ENCODE peak calls at places on chromosomes 12 and 14, in five cellular contexts. One of them, this sample, is unnamed. For H3K4me1 and H3K27me3, the result is how much of the 10 kb centered on the place peaks cover.

GRCh38 chr12:55830601-55831406 is 1.4 kb upstream of the DNAJC14 start:
- DNase-seq in tibial nerve: peak
- DNase-seq in PC-9: peak
- DNase-seq in cardiac muscle cell: peak
- DNase-seq in lower lobe of right lung: peak
- DNase-seq in this sample: peak

GRCh38 chr12:99436584-99436983 is 211.0 kb upstream of the GARIN6 start:
- DNase-seq in tibial nerve: no peak
- DNase-seq in PC-9: no peak
- DNase-seq in cardiac muscle cell: no peak
- DNase-seq in lower lobe of right lung: no peak
- DNase-seq in this sample: no peak

GRCh38 chr12:4615667-4616066 is 33.2 kb downstream of the AKAP3 start:
- DNase-seq in tibial nerve: no peak
- DNase-seq in PC-9: no peak
- DNase-seq in cardiac muscle cell: no peak
- DNase-seq in lower lobe of right lung: no peak
- DNase-seq in this sample: no peak

GRCh38 chr14:86954623-86955022 is 1038.4 kb downstream of the GALC start:
- DNase-seq in tibial nerve: no peak
- DNase-seq in PC-9: no peak
- DNase-seq in cardiac muscle cell: no peak
- DNase-seq in lower lobe of right lung: no peak
- DNase-seq in this sample: no peak

GRCh38 chr12:53499261-53500118 is at the start of gene MAP3K12:
- DNase-seq in tibial nerve: peak
- DNase-seq in PC-9: peak
- DNase-seq in cardiac muscle cell: peak
- DNase-seq in lower lobe of right lung: peak
- DNase-seq in this sample: no peak

GRCh38 chr14:56487090-56487667 is 92.4 kb upstream of the TMEM260 start:
- DNase-seq in tibial nerve: no peak
- DNase-seq in PC-9: no peak
- DNase-seq in cardiac muscle cell: no peak
- DNase-seq in lower lobe of right lung: no peak
- DNase-seq in this sample: no peak

GRCh38 chr12:1692895-1693294 is 2.0 kb downstream of the ADIPOR2 start:
- DNase-seq in tibial nerve: no peak
- DNase-seq in PC-9: no peak
- DNase-seq in cardiac muscle cell: no peak
- DNase-seq in lower lobe of right lung: no peak
- DNase-seq in this sample: no peak

GRCh38 chr12:98532687-98533304 is 17.4 kb downstream of the TMPO start:
- DNase-seq in tibial nerve: no peak
- DNase-seq in PC-9: no peak
- DNase-seq in cardiac muscle cell: peak
- DNase-seq in lower lobe of right lung: no peak
- DNase-seq in this sample: no peak

GRCh38 chr14:102471921-102472814 is 37.4 kb downstream of the ANKRD9 start:
- DNase-seq in tibial nerve: no peak
- DNase-seq in PC-9: no peak
- DNase-seq in cardiac muscle cell: no peak
- DNase-seq in lower lobe of right lung: no peak
- DNase-seq in this sample: no peak

GRCh38 chr14:23861666-23862065 is 91.9 kb upstream of the DHRS4 start:
- DNase-seq in tibial nerve: no peak
- DNase-seq in PC-9: peak
- DNase-seq in cardiac muscle cell: peak
- DNase-seq in lower lobe of right lung: no peak
- DNase-seq in this sample: no peak

GRCh38 chr12:103840399-103840880 is 594 bp downstream of the NT5DC3 start:
- DNase-seq in tibial nerve: no peak
- DNase-seq in PC-9: no peak
- DNase-seq in cardiac muscle cell: no peak
- DNase-seq in lower lobe of right lung: peak
- DNase-seq in this sample: no peak

GRCh38 chr14:92421756-92422155 is 91.8 kb upstream of the RIN3 start:
- DNase-seq in tibial nerve: no peak
- DNase-seq in PC-9: no peak
- DNase-seq in cardiac muscle cell: no peak
- DNase-seq in lower lobe of right lung: no peak
- DNase-seq in this sample: no peak

GRCh38 chr12:97758586-97758985 is 296.0 kb downstream of the RMST start:
- DNase-seq in tibial nerve: no peak
- DNase-seq in PC-9: no peak
- DNase-seq in cardiac muscle cell: no peak
- DNase-seq in lower lobe of right lung: no peak
- DNase-seq in this sample: no peak

GRCh38 chr12:104699489-104700194 is 242.9 kb downstream of the CHST11 start:
- DNase-seq in tibial nerve: no peak
- DNase-seq in PC-9: no peak
- DNase-seq in cardiac muscle cell: no peak
- DNase-seq in lower lobe of right lung: no peak
- DNase-seq in this sample: no peak

GRCh38 chr14:75069811-75070145 is 337 bp downstream of the ZC2HC1C start:
- DNase-seq in tibial nerve: no peak
- DNase-seq in PC-9: no peak
- DNase-seq in cardiac muscle cell: peak
- DNase-seq in lower lobe of right lung: no peak
- DNase-seq in this sample: no peak

GRCh38 chr14:20632448-20632830 is 9.1 kb downstream of the OR6S1 start:
- DNase-seq in tibial nerve: no peak
- DNase-seq in PC-9: no peak
- DNase-seq in cardiac muscle cell: no peak
- DNase-seq in lower lobe of right lung: no peak
- DNase-seq in this sample: no peak

GRCh38 chr12:128617304-128617833 is 206.4 kb downstream of the SLC15A4 start:
- DNase-seq in tibial nerve: no peak
- DNase-seq in PC-9: no peak
- DNase-seq in cardiac muscle cell: no peak
- DNase-seq in lower lobe of right lung: no peak
- DNase-seq in this sample: no peak

GRCh38 chr12:60014441-60014840 is 418.6 kb downstream of the SLC16A7 start:
- DNase-seq in tibial nerve: no peak
- DNase-seq in PC-9: no peak
- DNase-seq in cardiac muscle cell: no peak
- DNase-seq in lower lobe of right lung: no peak
- DNase-seq in this sample: peak

GRCh38 chr14:51069065-51069464 is 25.8 kb downstream of the TRIM9 start:
- DNase-seq in tibial nerve: no peak
- DNase-seq in PC-9: no peak
- DNase-seq in cardiac muscle cell: no peak
- DNase-seq in lower lobe of right lung: no peak
- DNase-seq in this sample: no peak

GRCh38 chr12:123037791-123038190 is 57.3 kb downstream of the ARL6IP4 start:
- DNase-seq in tibial nerve: no peak
- DNase-seq in PC-9: no peak
- DNase-seq in cardiac muscle cell: no peak
- DNase-seq in lower lobe of right lung: no peak
- DNase-seq in this sample: no peak

GRCh38 chr14:70887207-70888150 is 19.8 kb upstream of the PCNX1 start:
- DNase-seq in tibial nerve: no peak
- DNase-seq in PC-9: no peak
- DNase-seq in cardiac muscle cell: no peak
- DNase-seq in lower lobe of right lung: no peak
- DNase-seq in this sample: no peak

GRCh38 chr14:77872971-77873370 is 73.1 kb downstream of the ADCK1 start:
- DNase-seq in tibial nerve: no peak
- DNase-seq in PC-9: no peak
- DNase-seq in cardiac muscle cell: no peak
- DNase-seq in lower lobe of right lung: no peak
- DNase-seq in this sample: no peak

GRCh38 chr12:65313704-65314317 is 35.3 kb downstream of the MSRB3 start:
- DNase-seq in tibial nerve: no peak
- DNase-seq in PC-9: no peak
- DNase-seq in cardiac muscle cell: no peak
- DNase-seq in lower lobe of right lung: no peak
- DNase-seq in this sample: no peak

GRCh38 chr12:85866929-85867776 is 6.9 kb upstream of the NTS start:
- DNase-seq in tibial nerve: no peak
- DNase-seq in PC-9: peak
- DNase-seq in cardiac muscle cell: peak
- DNase-seq in lower lobe of right lung: no peak
- DNase-seq in this sample: peak

GRCh38 chr14:56482306-56482705 is 97.3 kb upstream of the TMEM260 start:
- DNase-seq in tibial nerve: no peak
- DNase-seq in PC-9: peak
- DNase-seq in cardiac muscle cell: peak
- DNase-seq in lower lobe of right lung: no peak
- DNase-seq in this sample: peak

GRCh38 chr12:93699271-93700141 is 22.3 kb downstream of the CRADD start:
- DNase-seq in tibial nerve: no peak
- DNase-seq in PC-9: no peak
- DNase-seq in cardiac muscle cell: no peak
- DNase-seq in lower lobe of right lung: no peak
- DNase-seq in this sample: no peak

DNA sequence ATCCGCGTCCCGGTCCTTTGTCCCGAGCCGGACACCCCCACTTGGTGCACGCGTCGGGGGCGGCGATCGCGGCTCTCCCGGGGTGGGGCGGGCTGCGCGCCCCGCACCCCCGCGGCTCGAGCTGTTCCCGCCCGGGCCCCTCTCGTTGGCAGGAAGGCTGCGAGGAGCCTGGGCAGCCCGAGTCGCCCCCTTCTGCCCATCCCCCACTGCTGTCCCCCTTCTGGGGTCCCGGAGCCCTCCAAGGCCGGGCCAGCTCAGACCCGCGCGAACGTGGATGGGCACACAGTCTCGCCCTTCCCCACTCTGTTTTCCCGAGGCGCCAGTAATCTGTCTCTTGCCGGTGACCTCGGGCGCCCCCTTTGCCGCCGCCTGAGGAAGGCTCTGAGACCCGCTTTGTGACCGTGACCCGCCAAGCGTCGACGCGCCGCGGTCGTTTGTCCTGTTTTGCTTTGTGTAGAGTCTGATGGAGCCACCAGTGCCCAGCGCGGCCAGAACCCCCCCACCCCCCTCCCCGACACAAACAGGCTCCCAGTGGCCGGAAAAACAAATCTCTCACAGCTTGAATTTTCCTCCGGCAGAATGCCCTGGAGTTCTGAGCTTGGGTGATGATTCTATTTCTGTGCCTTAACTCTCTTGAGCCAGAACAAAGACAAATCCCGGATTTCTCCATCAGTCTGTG is 610 bp downstream of the C14orf132 start:
- DNase-seq in tibial nerve: no peak
- DNase-seq in PC-9: no peak
- DNase-seq in cardiac muscle cell: peak
- DNase-seq in lower lobe of right lung: peak
- DNase-seq in this sample: no peak
- TF ChIP-seq CTCF in tibial nerve: no peak
- TF ChIP-seq CTCF in PC-9: no peak
- TF ChIP-seq CTCF in cardiac muscle cell: peak
- TF ChIP-seq CTCF in lower lobe of right lung: peak
- TF ChIP-seq CTCF in this sample: no peak

GRCh38 chr14:49923442-49923841 is 30.6 kb downstream of the ARF6 start:
- DNase-seq in tibial nerve: no peak
- DNase-seq in PC-9: no peak
- DNase-seq in cardiac muscle cell: no peak
- DNase-seq in lower lobe of right lung: no peak
- DNase-seq in this sample: no peak

GRCh38 chr14:49924852-49925251 is 32.0 kb downstream of the ARF6 start:
- DNase-seq in tibial nerve: no peak
- DNase-seq in PC-9: no peak
- DNase-seq in cardiac muscle cell: no peak
- DNase-seq in lower lobe of right lung: no peak
- DNase-seq in this sample: no peak

GRCh38 chr14:49926803-49927202 is 33.9 kb downstream of the ARF6 start:
- DNase-seq in tibial nerve: no peak
- DNase-seq in PC-9: no peak
- DNase-seq in cardiac muscle cell: no peak
- DNase-seq in lower lobe of right lung: no peak
- DNase-seq in this sample: no peak

GRCh38 chr14:49921401-49921800 is 28.5 kb downstream of the ARF6 start:
- DNase-seq in tibial nerve: no peak
- DNase-seq in PC-9: no peak
- DNase-seq in cardiac muscle cell: no peak
- DNase-seq in lower lobe of right lung: no peak
- DNase-seq in this sample: no peak

GRCh38 chr14:49923881-49924280 is 31.0 kb downstream of the ARF6 start:
- DNase-seq in tibial nerve: no peak
- DNase-seq in PC-9: no peak
- DNase-seq in cardiac muscle cell: no peak
- DNase-seq in lower lobe of right lung: no peak
- DNase-seq in this sample: no peak
- H3K4me1 ChIP-seq in tibial nerve: under half
- H3K4me1 ChIP-seq in PC-9: under half
- H3K4me1 ChIP-seq in cardiac muscle cell: under half
- H3K4me1 ChIP-seq in lower lobe of right lung: under half
- H3K4me1 ChIP-seq in this sample: under half

GRCh38 chr14:101076451-101077220 is 173.1 kb upstream of the RTL1 start:
- DNase-seq in tibial nerve: no peak
- DNase-seq in PC-9: no peak
- DNase-seq in cardiac muscle cell: no peak
- DNase-seq in lower lobe of right lung: no peak
- DNase-seq in this sample: no peak
- H3K27me3 ChIP-seq in tibial nerve: under half
- H3K27me3 ChIP-seq in PC-9: under half
- H3K27me3 ChIP-seq in cardiac muscle cell: under half
- H3K27me3 ChIP-seq in lower lobe of right lung: under half
- H3K27me3 ChIP-seq in this sample: under half

GRCh38 chr14:63833728-63834127 is 19.1 kb upstream of the SYNE2 start:
- DNase-seq in tibial nerve: no peak
- DNase-seq in PC-9: no peak
- DNase-seq in cardiac muscle cell: no peak
- DNase-seq in lower lobe of right lung: no peak
- DNase-seq in this sample: no peak
- TF ChIP-seq CTCF in tibial nerve: no peak
- TF ChIP-seq CTCF in PC-9: no peak
- TF ChIP-seq CTCF in cardiac muscle cell: no peak
- TF ChIP-seq CTCF in lower lobe of right lung: no peak
- TF ChIP-seq CTCF in this sample: no peak

GRCh38 chr12:124770725-124771124 is 92.9 kb downstream of the SCARB1 start:
- DNase-seq in tibial nerve: no peak
- DNase-seq in PC-9: no peak
- DNase-seq in cardiac muscle cell: no peak
- DNase-seq in lower lobe of right lung: no peak
- DNase-seq in this sample: peak

GRCh38 chr12:124768462-124769165 is 95.0 kb downstream of the SCARB1 start:
- DNase-seq in tibial nerve: no peak
- DNase-seq in PC-9: no peak
- DNase-seq in cardiac muscle cell: no peak
- DNase-seq in lower lobe of right lung: no peak
- DNase-seq in this sample: no peak

GRCh38 chr12:124769881-124770512 is 93.7 kb downstream of the SCARB1 start:
- DNase-seq in tibial nerve: no peak
- DNase-seq in PC-9: no peak
- DNase-seq in cardiac muscle cell: no peak
- DNase-seq in lower lobe of right lung: no peak
- DNase-seq in this sample: no peak

GRCh38 chr12:124767075-124767821 is 96.4 kb downstream of the SCARB1 start:
- DNase-seq in tibial nerve: peak
- DNase-seq in PC-9: peak
- DNase-seq in cardiac muscle cell: peak
- DNase-seq in lower lobe of right lung: peak
- DNase-seq in this sample: peak

GRCh38 chr12:124769166-124769530 is 94.5 kb downstream of the SCARB1 start:
- DNase-seq in tibial nerve: no peak
- DNase-seq in PC-9: no peak
- DNase-seq in cardiac muscle cell: no peak
- DNase-seq in lower lobe of right lung: no peak
- DNase-seq in this sample: no peak
- H3K4me1 ChIP-seq in tibial nerve: under half
- H3K4me1 ChIP-seq in PC-9: under half
- H3K4me1 ChIP-seq in cardiac muscle cell: under half
- H3K4me1 ChIP-seq in lower lobe of right lung: under half
- H3K4me1 ChIP-seq in this sample: under half

This sample was measured in Caco-2.